ENCODE peak calls at places on chromosomes 5 and 9, in eight cellular contexts. Y, O, S, F, K, B, J and N are unnamed samples.

GRCh38 chr9:89850633-89851325 is 246.0 kb downstream of the GADD45G start:
- DNase-seq in K (no peak), J (peak), F (peak), O (peak), Y (no peak), S (no peak), B (peak), N (no peak)

GRCh38 chr9:136586391-136586790 is 40.5 kb upstream of the NOTCH1 start:
- DNase-seq in F (no peak), O (no peak), K (no peak), B (no peak), J (peak), S (no peak), Y (no peak), N (no peak)

GRCh38 chr5:101664071-101664791 is 631.9 kb downstream of the SLCO4C1 start:
- DNase-seq in J (no peak), Y (no peak), F (no peak), S (no peak), O (no peak), K (no peak), B (no peak), N (no peak)

GRCh38 chr9:116278326-116278725 is 124.7 kb downstream of the PAPPA start:
- DNase-seq in B (peak), F (no peak), K (no peak), Y (no peak), O (no peak), J (no peak), S (no peak), N (no peak)

GRCh38 chr9:109887079-109887478 is 107.1 kb downstream of the PALM2AKAP2 start:
- DNase-seq in J (no peak), B (peak), F (no peak), O (no peak), Y (no peak), S (no peak), K (no peak), N (no peak)

GRCh38 chr5:74355456-74355855 is 285.1 kb downstream of the ENC1 start:
- DNase-seq in J (no peak), B (no peak), O (no peak), S (no peak), K (no peak), Y (no peak), F (no peak), N (no peak)

GRCh38 chr5:135800656-135801055 is 33.8 kb upstream of the SLC25A48 start:
- DNase-seq in F (no peak), Y (no peak), B (no peak), S (no peak), O (no peak), K (no peak), J (no peak), N (no peak)

GRCh38 chr5:142571351-142571750 is 114.5 kb downstream of the FGF1 start:
- DNase-seq in J (no peak), Y (no peak), B (no peak), S (no peak), K (no peak), O (no peak), F (no peak), N (no peak)

GRCh38 chr9:87695523-87695922 is 30.4 kb upstream of the CTSL start:
- DNase-seq in O (no peak), S (no peak), B (no peak), J (no peak), K (no peak), Y (no peak), F (peak), N (no peak)

GRCh38 chr5:30401479-30402058 is 791.9 kb upstream of the CDH6 start:
- DNase-seq in S (peak), Y (peak), K (peak), B (peak), J (peak), F (no peak), O (peak), N (no peak)

GRCh38 chr5:124236366-124237231 is 509.8 kb downstream of the ZNF608 start:
- DNase-seq in O (no peak), J (no peak), B (peak), F (no peak), Y (no peak), K (no peak), S (no peak), N (no peak)

GRCh38 chr9:35726876-35727438 is 5.0 kb downstream of the TLN1 start:
- DNase-seq in F (no peak), B (peak), O (peak), Y (peak), J (peak), K (no peak), S (no peak), N (no peak)

GRCh38 chr5:19555876-19556275 is 432.1 kb downstream of the CDH18 start:
- DNase-seq in J (no peak), B (no peak), Y (no peak), S (no peak), O (no peak), F (no peak), K (no peak), N (no peak)

GRCh38 chr5:100479079-100479688 is 56.0 kb upstream of the FAM174A start:
- DNase-seq in S (no peak), F (no peak), Y (peak), K (peak), J (no peak), B (peak), O (no peak), N (no peak)

GRCh38 chr5:139513852-139514485 is 31.4 kb upstream of the STING1 start:
- DNase-seq in J (no peak), O (no peak), S (no peak), K (no peak), Y (no peak), B (no peak), F (no peak), N (no peak)

GRCh38 chr9:92508018-92508417 is 25.7 kb upstream of the ASPN start:
- DNase-seq in S (no peak), F (no peak), O (no peak), J (peak), Y (no peak), B (no peak), K (no peak), N (no peak)